ENCODE peak calls at places on chromosomes 16 and 17, in four cellular contexts. R is AG04450, A is vagina, H is pancreas. Y is an unnamed sample.

GRCh38 chr17:39968731-39969130 is 5.9 kb downstream of the GSDMA start:
- DNase-seq in R (no peak), A (no peak), H (no peak), Y (no peak)

GRCh38 chr17:57732062-57732461 is 13.0 kb downstream of the CCDC182 start:
- DNase-seq in A (no peak), R (no peak), H (no peak), Y (no peak)

GRCh38 chr17:13476722-13477121 is 125.0 kb downstream of the HS3ST3A1 start:
- DNase-seq in A (no peak), R (no peak), H (no peak), Y (no peak)

GRCh38 chr17:48642843-48643696 is 16.9 kb upstream of the HOXB9 start:
- DNase-seq in A (no peak), H (no peak), R (no peak), Y (no peak)

GRCh38 chr17:48871551-48872351 is 20.8 kb upstream of the ATP5MC1 start:
- DNase-seq in A (no peak), R (no peak), H (peak; percentile 63), Y (no peak)

GRCh38 chr16:73152731-73153130 is 104.8 kb upstream of the ZFHX3 start:
- DNase-seq in H (no peak), R (no peak), A (no peak), Y (no peak)

GRCh38 chr16:85554114-85554790 is 58.9 kb upstream of the GSE1 start:
- DNase-seq in A (no peak), H (no peak), R (no peak), Y (peak; percentile 81)

GRCh38 chr17:82434216-82434565 is 15.8 kb upstream of the OGFOD3 start:
- DNase-seq in A (no peak), H (no peak), R (no peak), Y (no peak)

GRCh38 chr16:71899171-71899570 is 3.8 kb downstream of the IST1 start:
- DNase-seq in R (no peak), A (no peak), H (no peak), Y (no peak)

GRCh38 chr17:72119963-72120877 is 600 bp upstream of the SOX9 start:
- DNase-seq in H (peak; percentile 80), R (peak; percentile 72), A (no peak), Y (peak; percentile 63)

GRCh38 chr17:32755045-32755805 is 121.7 kb downstream of the MYO1D start:
- DNase-seq in R (peak; percentile 18), H (no peak), A (no peak), Y (peak; percentile 64)

GRCh38 chr16:67174706-67175231 is 4.4 kb downstream of the NOL3 start:
- DNase-seq in R (no peak), H (no peak), A (no peak), Y (no peak)

GRCh38 chr17:14429084-14429483 is 128.2 kb downstream of the HS3ST3B1 start:
- DNase-seq in R (no peak), A (no peak), H (no peak), Y (no peak)

GRCh38 chr17:1067282-1067956 is 70.5 kb downstream of the TIMM22 start:
- DNase-seq in R (no peak), H (no peak), A (no peak), Y (peak; percentile 97)

GRCh38 chr17:75551276-75551675 is 25.8 kb downstream of the LLGL2 start:
- DNase-seq in H (no peak), R (no peak), A (no peak), Y (no peak)

GRCh38 chr16:85767569-85767968 is 16.7 kb upstream of the C16orf74 start:
- DNase-seq in H (no peak), A (no peak), R (peak; percentile 52), Y (peak; percentile 93)

GRCh38 chr16:50067290-50067853 is 1.6 kb downstream of the HEATR3 start:
- DNase-seq in A (no peak), H (no peak), R (peak; percentile 29), Y (peak; percentile 16)

GRCh38 chr16:20136446-20136968 is 62.8 kb upstream of the GPR139 start:
- DNase-seq in A (no peak), H (no peak), R (no peak), Y (no peak)

GRCh38 chr17:13812350-13812749 is 210.6 kb upstream of the HS3ST3A1 start:
- DNase-seq in R (no peak), A (no peak), H (no peak), Y (no peak)

GRCh38 chr16:58381661-58382060 is 10.6 kb upstream of the GINS3 start:
- DNase-seq in R (no peak), A (no peak), H (no peak), Y (no peak)

GRCh38 chr17:44807817-44808155 is 22.3 kb downstream of the GJC1 start:
- DNase-seq in R (no peak), A (no peak), H (no peak), Y (no peak)

GRCh38 chr16:77435240-77435819 is 496 bp upstream of the ADAMTS18 start:
- DNase-seq in A (no peak), H (no peak), R (no peak), Y (no peak)

GRCh38 chr16:26911436-26911835 is 155.3 kb upstream of the C16orf82 start:
- DNase-seq in A (peak; percentile 25), H (no peak), R (no peak), Y (no peak)

GRCh38 chr16:30535777-30536190 is 1.1 kb upstream of the ZNF747 start:
- DNase-seq in H (peak; percentile 80), A (no peak), R (no peak), Y (peak; percentile 74)
- H3K27ac ChIP-seq in H (peak overlapping the region; percentile 95), A (peak overlapping the region; percentile 92), R (no peak overlapping the region), Y (peak overlapping the region; percentile 89)

GRCh38 chr16:52861614-52862022 is 191.1 kb downstream of the CHD9NB start:
- DNase-seq in R (no peak), H (no peak), A (no peak), Y (peak; percentile 23)
- TF ChIP-seq CTCF in R (no peak), H (peak; percentile 11), A (no peak), Y (no peak)

DNA sequence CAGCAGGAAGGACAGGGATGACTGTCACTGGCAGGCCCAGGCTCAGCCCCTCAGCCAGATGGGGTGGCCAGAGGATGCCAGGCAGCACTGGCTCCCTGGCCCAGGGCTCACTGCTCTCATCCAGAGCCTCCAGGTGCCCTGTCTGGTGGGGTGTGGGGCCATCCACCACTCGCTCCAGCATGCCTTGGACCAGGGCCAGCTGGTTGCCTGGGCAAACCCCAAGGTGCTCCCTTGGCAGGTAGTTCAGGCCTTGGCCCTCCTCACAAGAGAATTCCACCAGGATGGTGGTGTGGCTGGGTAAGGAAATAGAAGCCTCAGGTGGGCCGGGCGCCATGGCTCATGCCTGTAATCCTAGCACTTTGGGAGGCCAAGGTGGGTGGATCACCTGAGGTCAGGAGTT is 29.4 kb downstream of the LGALS9 start:
- DNase-seq in H (peak; percentile 60), R (no peak), A (no peak), Y (no peak)
- H3K27ac ChIP-seq in H (no peak overlapping the region), R (no peak overlapping the region), A (no peak overlapping the region), Y (no peak overlapping the region)

GRCh38 chr16:23348579-23349469 is 46.7 kb downstream of the SCNN1B start:
- DNase-seq in A (no peak), H (no peak), R (no peak), Y (no peak)
- TF ChIP-seq CTCF in A (no peak), H (no peak), R (peak; percentile 19), Y (no peak)

GRCh38 chr16:9980981-9981380 is 201.2 kb downstream of the GRIN2A start:
- DNase-seq in A (no peak), R (no peak), H (no peak), Y (no peak)

GRCh38 chr16:9971907-9972306 is 210.3 kb downstream of the GRIN2A start:
- DNase-seq in A (no peak), R (no peak), H (no peak), Y (no peak)

GRCh38 chr16:9977333-9977897 is 204.8 kb downstream of the GRIN2A start:
- DNase-seq in A (no peak), R (no peak), H (no peak), Y (no peak)

GRCh38 chr16:9978160-9978725 is 204.0 kb downstream of the GRIN2A start:
- DNase-seq in R (no peak), H (no peak), A (no peak), Y (no peak)

GRCh38 chr16:9976641-9977040 is 205.6 kb downstream of the GRIN2A start:
- DNase-seq in R (no peak), A (no peak), H (no peak), Y (no peak)
- H3K27ac ChIP-seq in R (no peak overlapping the region), A (no peak overlapping the region), H (no peak overlapping the region), Y (no peak overlapping the region)

GRCh38 chr17:42163696-42164407 is 9.1 kb upstream of the RAB5C start:
- DNase-seq in R (no peak), H (no peak), A (no peak), Y (no peak)

GRCh38 chr17:42165751-42166150 is 11.0 kb upstream of the RAB5C start:
- DNase-seq in A (no peak), H (no peak), R (no peak), Y (no peak)

GRCh38 chr17:42166196-42166763 is 11.5 kb upstream of the RAB5C start:
- DNase-seq in R (no peak), A (no peak), H (no peak), Y (no peak)

GRCh38 chr17:42159796-42160551 is 5.2 kb upstream of the RAB5C start:
- DNase-seq in R (no peak), A (no peak), H (no peak), Y (no peak)

DNA sequence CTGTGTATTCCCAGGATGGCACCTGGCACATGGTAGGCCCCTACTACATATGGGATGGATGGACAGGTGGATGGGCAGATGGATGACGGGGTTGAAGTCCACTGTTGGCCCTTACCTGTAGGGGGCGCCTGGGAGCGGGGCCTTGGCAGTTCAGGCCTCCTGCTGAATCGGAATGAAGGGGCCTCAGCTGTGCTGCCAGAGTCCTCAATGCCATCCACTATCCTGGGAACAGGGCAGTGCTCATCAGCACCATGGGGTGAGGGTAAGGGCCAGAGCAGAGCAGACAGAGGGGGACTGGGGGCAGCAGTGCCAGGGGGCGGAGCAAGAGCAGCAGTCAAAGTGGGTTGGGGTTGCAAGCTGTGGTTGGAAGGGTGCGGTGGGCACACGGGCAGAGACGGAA is 8.3 kb upstream of the RAB5C start:
- DNase-seq in R (no peak), H (peak; percentile 67), A (no peak), Y (no peak)
- TF ChIP-seq CTCF in R (peak; percentile 30), H (peak; percentile 17), A (no peak), Y (no peak)